ENCODE peak calls at places on chromosome 3, in six cellular contexts. V, W, O, H, J and K are unnamed samples.

GRCh38 chr3:157160652-157161480 is 919 bp upstream of the CCNL1 start:
- DNase-seq in O (peak; percentile 83), J (peak; percentile 89), V (peak; percentile 94), H (no peak), W (peak; percentile 94), K (no peak)

GRCh38 chr3:159137966-159138365 is 336.1 kb downstream of the MFSD1 start:
- DNase-seq in V (no peak), O (no peak), J (no peak), H (no peak), W (no peak), K (no peak)

GRCh38 chr3:190375250-190375649 is 12.7 kb upstream of the CLDN16 start:
- DNase-seq in W (no peak), V (no peak), H (no peak), O (no peak), J (no peak), K (no peak)

GRCh38 chr3:192892981-192893827 is 24.5 kb downstream of the MB21D2 start:
- DNase-seq in V (peak; percentile 80), O (peak; percentile 46), H (peak; percentile 69), W (peak; percentile 66), J (peak; percentile 60), K (no peak)

GRCh38 chr3:159607856-159608255 is 380.8 kb upstream of the IL12A start:
- DNase-seq in W (no peak), V (no peak), J (no peak), H (no peak), O (no peak), K (no peak)

GRCh38 chr3:54837964-54838363 is 89.9 kb downstream of the LRTM1 start:
- DNase-seq in W (no peak), V (no peak), H (no peak), O (peak; percentile 62), J (no peak), K (no peak)

GRCh38 chr3:49607105-49607591 is 52.9 kb downstream of the BSN start:
- DNase-seq in W (no peak), J (no peak), V (no peak), H (no peak), O (no peak), K (no peak)

GRCh38 chr3:169327969-169328368 is 335.5 kb downstream of the MECOM start:
- DNase-seq in O (no peak), J (no peak), V (no peak), W (no peak), H (no peak), K (no peak)

GRCh38 chr3:181384970-181385369 is 326.8 kb upstream of the SOX2 start:
- DNase-seq in H (no peak), V (no peak), W (no peak), O (no peak), J (no peak), K (no peak)

GRCh38 chr3:104588442-104588841 is 778.3 kb upstream of the ALCAM start:
- DNase-seq in J (no peak), O (no peak), V (no peak), W (no peak), H (no peak), K (no peak)

GRCh38 chr3:194900886-194901522 is 215.3 kb downstream of the FAM43A start:
- DNase-seq in O (no peak), W (no peak), J (peak; percentile 33), V (no peak), H (no peak), K (no peak)

GRCh38 chr3:78863294-78864203 is 904.2 kb downstream of the ROBO1 start:
- DNase-seq in J (no peak), V (no peak), H (no peak), W (no peak), O (no peak), K (no peak)

GRCh38 chr3:47250309-47251060 is 32.1 kb downstream of the KIF9 start:
- DNase-seq in J (peak; percentile 62), W (peak; percentile 37), H (no peak), V (peak; percentile 58), O (peak; percentile 71), K (peak; percentile 35)

GRCh38 chr3:120450914-120451669 is at the start of gene FSTL1:
- DNase-seq in O (no peak), W (peak; percentile 62), V (peak; percentile 79), H (no peak), J (peak; percentile 78), K (no peak)

GRCh38 chr3:148269816-148270215 is 427.9 kb upstream of the AGTR1 start:
- DNase-seq in J (no peak), V (no peak), W (no peak), O (no peak), H (no peak), K (no peak)

GRCh38 chr3:126606021-126606420 is 47.3 kb upstream of the C3orf22 start:
- DNase-seq in O (no peak), H (no peak), V (no peak), W (no peak), J (no peak), K (no peak)

GRCh38 chr3:58952128-58952917 is 97.5 kb downstream of the CFAP20DC start:
- DNase-seq in J (no peak), H (no peak), V (no peak), O (no peak), W (no peak), K (no peak)
- H3K9me3 ChIP-seq in J (no peaks in the 10 kb centered on the region), H (no peaks in the 10 kb centered on the region), V (no peaks in the 10 kb centered on the region), O (no peaks in the 10 kb centered on the region), W (no peaks in the 10 kb centered on the region), K (no peaks in the 10 kb centered on the region)

GRCh38 chr3:188192034-188192433 is 38.1 kb downstream of the LPP start:
- DNase-seq in W (no peak), J (no peak), H (no peak), V (no peak), O (peak; percentile 38), K (no peak)
- H3K4me1 ChIP-seq in W (peaks cover 58% of the 10 kb centered on the region), J (peaks cover 12% of the 10 kb centered on the region), H (no peaks in the 10 kb centered on the region), V (peaks cover 10% of the 10 kb centered on the region), O (peaks cover 14% of the 10 kb centered on the region), K (peaks cover 5% of the 10 kb centered on the region)

GRCh38 chr3:3800685-3801509 is 1.7 kb downstream of the LRRN1 start:
- DNase-seq in V (peak; percentile 48), O (no peak), W (peak; percentile 21), J (peak; percentile 45), H (no peak), K (no peak)

GRCh38 chr3:3801510-3801841 is 2.2 kb downstream of the LRRN1 start:
- DNase-seq in V (no peak), O (no peak), H (no peak), J (no peak), W (no peak), K (peak; percentile 61)

GRCh38 chr3:3800076-3800448 is 831 bp downstream of the LRRN1 start:
- DNase-seq in H (no peak), J (no peak), O (no peak), W (no peak), V (peak; percentile 50), K (no peak)

GRCh38 chr3:3799173-3800075 is at the start of gene LRRN1:
- DNase-seq in H (no peak), J (peak; percentile 48), V (peak; percentile 67), O (no peak), W (peak; percentile 24), K (peak; percentile 64)

GRCh38 chr3:3802021-3802420 is 2.8 kb downstream of the LRRN1 start:
- DNase-seq in V (no peak), H (no peak), W (no peak), J (no peak), O (no peak), K (no peak)
- H3K36me3 ChIP-seq in V (no peaks in the 10 kb centered on the region), H (no peaks in the 10 kb centered on the region), W (no peaks in the 10 kb centered on the region), J (no peaks in the 10 kb centered on the region), O (no peaks in the 10 kb centered on the region), K (peaks cover 9% of the 10 kb centered on the region)

DNA sequence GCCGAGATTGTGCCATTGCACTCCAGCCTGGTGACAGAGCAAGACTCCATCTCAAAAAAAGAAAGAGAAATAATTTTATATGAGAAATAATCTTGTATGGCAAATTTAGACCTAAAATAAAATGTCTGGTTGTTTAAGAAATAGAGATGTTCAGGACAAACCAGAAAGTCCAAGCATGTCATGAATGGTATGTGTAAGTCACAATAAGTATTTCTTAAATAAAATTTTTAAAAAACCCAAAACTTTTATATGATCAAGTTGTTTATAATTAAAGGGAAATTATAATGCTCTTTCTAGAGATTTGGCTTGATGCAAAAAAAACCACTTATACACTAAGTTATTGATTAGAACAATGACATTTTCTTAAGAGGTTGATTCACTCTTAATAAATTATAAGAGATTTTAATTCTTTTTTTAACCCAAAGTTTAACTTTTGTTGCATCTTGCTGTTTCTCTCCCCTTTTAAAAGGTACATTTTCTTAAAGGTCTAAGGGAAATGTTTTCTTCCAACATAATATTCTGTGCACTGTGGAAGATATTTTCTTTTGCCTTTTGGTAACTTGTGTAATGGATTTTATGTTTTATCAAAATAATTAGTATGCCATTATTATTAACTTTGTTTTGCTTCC is 105.7 kb downstream of the RTP4 start:
- DNase-seq in H (no peak), W (no peak), O (peak; percentile 56), J (no peak), V (no peak), K (no peak)
- H3K9me3 ChIP-seq in H (peaks cover 32% of the 10 kb centered on the region), W (no peaks in the 10 kb centered on the region), O (peaks cover 28% of the 10 kb centered on the region), J (peaks cover 37% of the 10 kb centered on the region), V (no peaks in the 10 kb centered on the region), K (peaks cover 2% of the 10 kb centered on the region)

DNA sequence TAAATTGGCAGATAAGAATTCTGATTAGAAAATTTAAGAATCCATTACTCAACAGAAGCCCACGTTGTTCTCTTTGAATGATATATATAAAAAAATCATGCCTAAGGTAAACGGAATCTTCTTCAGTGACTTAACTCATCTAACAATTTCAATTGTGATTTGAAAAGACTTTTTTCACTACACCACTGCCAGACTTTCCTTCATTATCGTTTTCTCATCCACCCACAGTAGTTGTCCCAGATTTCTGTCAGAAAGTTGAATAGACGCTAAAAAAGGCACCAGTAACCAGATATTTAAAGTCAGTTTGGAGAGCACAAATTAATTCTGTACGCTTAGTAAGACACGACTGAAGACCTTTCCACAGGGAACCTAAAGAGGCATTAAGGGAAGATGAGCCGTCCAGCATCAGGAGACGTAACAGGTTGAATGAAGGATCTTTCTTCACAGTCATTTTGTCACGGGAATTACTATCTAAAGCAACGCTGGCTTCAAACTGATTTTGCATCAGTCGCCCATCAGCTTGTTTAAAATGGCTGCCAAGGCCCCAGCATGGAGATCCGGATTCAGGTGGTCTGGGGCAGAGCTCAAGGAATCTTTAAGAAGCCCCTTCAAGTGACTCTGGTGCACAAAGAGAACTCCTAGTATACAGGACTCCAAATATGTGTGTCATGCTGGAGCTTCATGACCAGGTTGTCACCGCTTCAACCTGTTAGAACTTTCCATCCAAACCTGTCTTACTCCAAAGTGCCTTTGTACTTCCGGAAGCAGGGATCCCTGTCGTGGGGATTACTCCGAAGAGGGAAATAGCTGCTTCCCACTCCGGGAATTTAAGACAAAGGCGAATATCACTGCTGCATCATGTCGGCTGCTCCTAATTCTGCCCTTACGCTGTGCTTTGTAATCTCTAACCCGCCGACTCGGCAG is 1.2 kb downstream of the HIGD1A start:
- DNase-seq in V (no peak), W (no peak), H (no peak), J (no peak), O (peak; percentile 78), K (no peak)
- H3K4me1 ChIP-seq in V (peaks cover 2% of the 10 kb centered on the region), W (peaks cover 29% of the 10 kb centered on the region), H (peaks cover 7% of the 10 kb centered on the region), J (peaks cover 11% of the 10 kb centered on the region), O (peaks cover 43% of the 10 kb centered on the region), K (peaks cover 2% of the 10 kb centered on the region)